ENCODE peak calls at places on chromosome 3, in four cellular contexts. Q, L, D and P are unnamed samples.

GRCh38 chr3:43365601-43366305 is 79.4 kb downstream of the SNRK start:
- DNase-seq in Q (no peak), L (no peak), D (no peak), P (no peak)

GRCh38 chr3:152323834-152324233 is 55.1 kb downstream of the MBNL1 start:
- DNase-seq in Q (no peak), L (no peak), D (no peak), P (no peak)

GRCh38 chr3:78204977-78205376 is 1165.1 kb downstream of the ROBO2 start:
- DNase-seq in Q (peak; percentile 83), L (no peak), D (peak; percentile 39), P (peak; percentile 34)

GRCh38 chr3:10950476-10951294 is 41.9 kb upstream of the SLC6A1 start:
- DNase-seq in Q (peak; percentile 18), L (peak; percentile 36), D (no peak), P (peak; percentile 25)

GRCh38 chr3:123072564-123072963 is 5.7 kb downstream of the PDIA5 start:
- DNase-seq in Q (no peak), L (no peak), D (no peak), P (no peak)

GRCh38 chr3:159236306-159236705 is 434.5 kb downstream of the MFSD1 start:
- DNase-seq in Q (peak; percentile 24), L (no peak), D (no peak), P (no peak)

GRCh38 chr3:131702156-131702555 is 199.4 kb upstream of the MRPL3 start:
- DNase-seq in Q (peak; percentile 25), L (no peak), D (no peak), P (no peak)

GRCh38 chr3:134809412-134810051 is 14.5 kb downstream of the EPHB1 start:
- DNase-seq in Q (no peak), L (no peak), D (no peak), P (no peak)

GRCh38 chr3:37991823-37992222 is 1.2 kb downstream of the VILL start:
- DNase-seq in Q (no peak), L (no peak), D (no peak), P (no peak)

GRCh38 chr3:106302451-106303221 is 433.8 kb upstream of the CBLB start:
- DNase-seq in Q (no peak), L (no peak), D (no peak), P (no peak)

GRCh38 chr3:17645074-17645698 is 97.2 kb downstream of the TBC1D5 start:
- DNase-seq in Q (peak; percentile 40), L (peak; percentile 25), D (peak; percentile 13), P (peak; percentile 7)

GRCh38 chr3:69044608-69045007 is 7.5 kb downstream of the TMF1 start:
- DNase-seq in Q (no peak), L (no peak), D (no peak), P (no peak)

GRCh38 chr3:126961191-126961790 is 21.6 kb upstream of the PLXNA1 start:
- DNase-seq in Q (peak; percentile 30), L (no peak), D (no peak), P (no peak)

GRCh38 chr3:113685956-113686721 is 10.3 kb downstream of the USF3 start:
- DNase-seq in Q (peak; percentile 16), L (no peak), D (no peak), P (no peak)

GRCh38 chr3:98692787-98693473 is 70.2 kb upstream of the ST3GAL6 start:
- DNase-seq in Q (no peak), L (no peak), D (no peak), P (no peak)

GRCh38 chr3:169659858-169660614 is 3.5 kb downstream of the MECOM start:
- DNase-seq in Q (no peak), L (no peak), D (no peak), P (no peak)

GRCh38 chr3:45035441-45036301 is 9.6 kb downstream of the CLEC3B start:
- DNase-seq in Q (no peak), L (no peak), D (peak; percentile 22), P (peak; percentile 56)

GRCh38 chr3:188947401-188947982 is 224.3 kb upstream of the TPRG1 start:
- DNase-seq in Q (peak; percentile 73), L (peak; percentile 71), D (peak; percentile 85), P (peak; percentile 90)

GRCh38 chr3:11803977-11804903 is 42.4 kb downstream of the TAMM41 start:
- DNase-seq in Q (peak; percentile 44), L (peak; percentile 8), D (peak; percentile 23), P (peak; percentile 27)

GRCh38 chr3:7095116-7095515 is 234.2 kb downstream of the GRM7 start:
- DNase-seq in Q (peak; percentile 77), L (no peak), D (no peak), P (no peak)

GRCh38 chr3:165502707-165503106 is 306.5 kb upstream of the SLITRK3 start:
- DNase-seq in Q (no peak), L (no peak), D (no peak), P (no peak)

GRCh38 chr3:60756231-60756630 is 495.0 kb downstream of the FHIT start:
- DNase-seq in Q (peak; percentile 47), L (no peak), D (no peak), P (no peak)

GRCh38 chr3:177523072-177523675 is 325.9 kb upstream of the TBL1XR1 start:
- DNase-seq in Q (peak; percentile 73), L (no peak), D (no peak), P (no peak)

GRCh38 chr3:177519588-177519987 is 322.3 kb upstream of the TBL1XR1 start:
- DNase-seq in Q (no peak), L (no peak), D (peak; percentile 56), P (no peak)

GRCh38 chr3:177522051-177522450 is 324.8 kb upstream of the TBL1XR1 start:
- DNase-seq in Q (peak; percentile 73), L (no peak), D (no peak), P (no peak)

GRCh38 chr3:177523991-177524438 is 326.7 kb upstream of the TBL1XR1 start:
- DNase-seq in Q (peak; percentile 34), L (no peak), D (no peak), P (no peak)

GRCh38 chr3:177521305-177521704 is 324.0 kb upstream of the TBL1XR1 start:
- DNase-seq in Q (no peak), L (no peak), D (no peak), P (no peak)
- TF ChIP-seq CTCF in Q (no peak), L (no peak), D (peak; percentile 3), P (no peak)

GRCh38 chr3:52084216-52084945 is 28.0 kb upstream of the DUSP7 start:
- DNase-seq in Q (no peak), L (no peak), D (no peak), P (no peak)
- TF ChIP-seq CTCF in Q (no peak), L (no peak), D (no peak), P (no peak)

DNA sequence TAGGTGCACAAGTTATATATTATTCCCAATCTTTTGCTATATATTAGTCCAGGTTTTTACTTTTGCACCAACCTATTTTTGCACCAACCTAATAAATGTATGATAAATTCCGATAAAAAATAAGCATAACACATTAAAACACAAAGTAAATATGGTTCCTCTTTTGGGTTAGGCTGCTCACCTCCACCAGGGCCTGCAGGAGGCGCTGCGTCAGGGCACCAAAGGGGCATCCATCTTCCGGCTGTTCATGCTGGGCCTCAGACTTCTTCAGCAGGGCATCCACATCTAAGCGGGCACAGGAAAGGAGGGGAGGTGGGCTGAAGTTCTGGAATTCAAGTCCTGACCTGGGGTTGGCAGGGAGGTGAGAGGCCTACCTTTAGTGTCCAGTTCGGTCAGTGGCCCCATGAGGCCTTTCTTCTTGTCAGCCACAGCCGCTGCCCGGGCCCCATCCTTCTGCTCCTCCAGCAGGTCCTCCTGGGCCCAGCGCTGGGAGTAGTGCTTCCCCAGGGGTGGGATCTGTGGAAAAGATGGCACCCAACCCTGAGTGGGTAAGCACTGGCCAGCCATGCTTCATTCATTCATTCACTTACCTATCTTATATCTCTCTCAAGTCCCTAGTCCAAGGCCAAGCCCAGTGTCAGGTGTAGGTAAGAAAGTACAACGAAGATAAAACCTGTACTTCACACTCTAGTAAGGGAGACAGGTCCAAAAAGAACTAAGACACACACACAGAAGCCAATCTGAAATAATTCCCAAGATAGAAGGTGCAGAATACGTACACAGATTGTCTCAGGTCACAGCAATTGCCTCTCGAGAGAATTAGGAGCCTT is 5.2 kb downstream of the TADA3 start:
- DNase-seq in Q (no peak), L (no peak), D (no peak), P (no peak)
- TF ChIP-seq CTCF in Q (no peak), L (peak; percentile 59), D (peak; percentile 33), P (peak; percentile 27)

DNA sequence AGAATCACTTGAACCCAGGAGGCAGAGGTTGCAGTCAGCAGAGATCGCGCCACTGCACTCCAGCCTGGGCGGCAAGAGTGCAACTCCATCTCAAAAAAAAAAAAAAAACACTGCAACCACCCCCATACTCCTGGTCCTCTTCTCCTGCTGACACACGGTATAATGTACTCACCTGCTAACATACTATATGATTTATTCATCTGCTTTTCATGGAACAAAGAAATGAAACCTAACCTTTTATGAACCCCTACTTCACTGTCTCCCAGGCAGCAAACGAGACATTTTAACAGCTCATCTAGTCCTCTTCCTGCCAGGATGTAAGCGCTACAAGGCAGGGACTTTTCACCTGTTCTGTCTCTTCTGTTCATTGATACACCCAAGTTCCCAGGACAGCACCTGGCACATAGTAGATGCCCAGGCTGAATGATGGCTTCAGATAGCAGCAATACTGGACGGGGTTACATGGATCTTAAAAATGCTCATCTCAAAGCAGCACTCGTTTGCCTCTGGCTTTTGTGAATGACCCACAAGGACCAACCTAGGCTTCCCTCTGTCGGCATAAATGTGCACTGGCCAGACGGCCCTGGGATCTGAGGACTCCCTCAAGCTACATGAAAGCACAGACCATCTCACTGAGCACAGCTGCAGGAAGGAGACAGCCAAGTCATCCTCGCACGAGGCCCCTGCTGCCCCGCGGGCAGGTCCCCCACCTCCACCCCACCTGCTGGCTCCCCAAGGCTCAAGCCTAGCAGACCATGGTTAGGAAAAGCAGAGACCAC is 20.3 kb downstream of the XXYLT1 start:
- DNase-seq in Q (no peak), L (no peak), D (peak; percentile 63), P (no peak)
- TF ChIP-seq CTCF in Q (no peak), L (peak; percentile 14), D (peak; percentile 62), P (no peak)

DNA sequence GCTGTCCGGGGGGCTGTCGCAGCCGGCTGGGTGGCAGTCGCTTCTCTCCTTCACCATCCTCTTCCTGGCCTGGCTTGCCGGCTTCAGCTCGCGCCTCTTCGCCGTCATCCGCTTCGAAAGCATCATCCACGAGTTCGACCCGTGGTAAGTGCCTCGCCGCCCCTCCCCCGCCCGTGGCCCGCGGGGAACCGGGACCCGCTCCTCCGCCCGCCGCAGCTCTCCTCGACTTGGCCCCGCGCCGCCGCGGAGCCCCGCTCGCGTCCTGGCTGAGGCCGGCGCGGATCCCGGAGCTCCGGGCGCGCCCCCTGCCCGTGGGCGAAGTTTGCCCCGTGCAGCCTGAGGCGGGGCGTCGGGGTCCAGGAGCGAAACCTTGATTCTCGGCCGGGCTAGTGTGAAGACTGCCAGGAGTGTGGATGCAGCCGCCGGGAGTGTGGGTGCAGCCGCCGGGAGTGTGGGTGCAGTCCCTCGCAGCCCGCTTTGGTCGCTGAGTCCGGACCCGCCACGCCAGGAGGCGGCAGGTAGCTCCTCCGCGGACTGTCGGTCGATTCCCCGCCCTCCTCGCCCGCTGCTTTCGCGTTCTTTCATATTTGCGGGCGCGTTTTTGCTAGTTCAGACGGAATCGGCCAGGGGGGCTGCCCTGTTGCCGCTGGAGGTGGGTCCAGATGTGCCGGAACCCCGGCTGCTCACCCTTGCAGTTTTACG is 595 bp downstream of the STT3B start:
- DNase-seq in Q (peak; percentile 8), L (peak; percentile 39), D (peak; percentile 40), P (peak; percentile 68)
- TF ChIP-seq CTCF in Q (no peak), L (peak; percentile 35), D (no peak), P (no peak)